ENCODE peak calls at places on chromosomes 12 and 14, in eight cellular contexts. U is NCI-H1092 treated with DMSO at 0.1 percent for 48 hours; K is AG09319; T is fibroblast of mammary gland; R is T-helper 2 cell; M is ascending aorta; D is activated naive CD8-positive, alpha-beta T cell treated with anti-CD3 and anti-CD28 coated beads, Interleukin-2, amount 50 U/mL, for 24 hours; W is NCI-H187. G is an unnamed sample.

GRCh38 chr12:19483727-19484126 is 44.4 kb downstream of the AEBP2 start:
- DNase-seq in U (no peak), K (no peak), T (peak; percentile 31), R (no peak), M (no peak), D (no peak), W (no peak), G (no peak)

GRCh38 chr12:111438501-111438900 is 32.8 kb downstream of the SH2B3 start:
- DNase-seq in U (no peak), K (no peak), T (peak; percentile 60), R (no peak), M (no peak), D (peak; percentile 76), W (no peak), G (no peak)

GRCh38 chr12:19683178-19683927 is 244.1 kb downstream of the AEBP2 start:
- DNase-seq in U (no peak), K (no peak), T (peak; percentile 56), R (no peak), M (no peak), D (no peak), W (no peak), G (no peak)

GRCh38 chr14:103698380-103699260 is 16.6 kb downstream of the XRCC3 start:
- DNase-seq in U (no peak), K (no peak), T (no peak), R (no peak), M (no peak), D (no peak), W (no peak), G (no peak)

GRCh38 chr12:46264057-46264456 is 4.8 kb downstream of the SLC38A1 start:
- DNase-seq in U (no peak), K (no peak), T (peak; percentile 47), R (no peak), M (no peak), D (no peak), W (no peak), G (no peak)

GRCh38 chr12:100578923-100579322 is 5.4 kb downstream of the GAS2L3 start:
- DNase-seq in U (no peak), K (no peak), T (no peak), R (no peak), M (no peak), D (no peak), W (no peak), G (no peak)

GRCh38 chr14:104037903-104038302 is 47.6 kb upstream of the ASPG start:
- DNase-seq in U (no peak), K (no peak), T (peak; percentile 6), R (no peak), M (no peak), D (no peak), W (no peak), G (no peak)

GRCh38 chr14:100065942-100066574 is 836 bp downstream of the EVL start:
- DNase-seq in U (no peak), K (no peak), T (peak; percentile 37), R (peak; percentile 62), M (no peak), D (peak; percentile 80), W (no peak), G (peak; percentile 60)

GRCh38 chr14:77314043-77314442 is 6.6 kb downstream of the POMT2 start:
- DNase-seq in U (no peak), K (peak; percentile 40), T (peak; percentile 91), R (no peak), M (no peak), D (no peak), W (no peak), G (no peak)

GRCh38 chr12:116199160-116199559 is 78.3 kb downstream of the MED13L start:
- DNase-seq in U (no peak), K (no peak), T (no peak), R (no peak), M (no peak), D (no peak), W (no peak), G (no peak)

GRCh38 chr14:33837943-33838683 is 112.8 kb downstream of the EGLN3 start:
- DNase-seq in U (peak; percentile 30), K (no peak), T (no peak), R (no peak), M (no peak), D (no peak), W (no peak), G (no peak)

GRCh38 chr12:117006333-117006732 is 92.9 kb downstream of the TESC start:
- DNase-seq in U (no peak), K (no peak), T (no peak), R (no peak), M (no peak), D (no peak), W (no peak), G (no peak)

GRCh38 chr12:57896437-57897201 is 44.7 kb upstream of the ATP23 start:
- DNase-seq in U (peak; percentile 75), K (no peak), T (peak; percentile 75), R (no peak), M (peak; percentile 87), D (peak; percentile 27), W (peak; percentile 87), G (no peak)

GRCh38 chr14:63438065-63438757 is 105.0 kb downstream of the PPP2R5E start:
- DNase-seq in U (peak; percentile 12), K (peak; percentile 90), T (peak; percentile 97), R (no peak), M (peak; percentile 86), D (peak; percentile 10), W (no peak), G (no peak)

GRCh38 chr12:4787965-4788364 is 67.8 kb downstream of the GALNT8 start:
- DNase-seq in U (no peak), K (no peak), T (no peak), R (no peak), M (no peak), D (no peak), W (no peak), G (no peak)

GRCh38 chr12:122661938-122662337 is 41.2 kb downstream of the HCAR2 start:
- DNase-seq in U (no peak), K (no peak), T (no peak), R (no peak), M (no peak), D (no peak), W (no peak), G (no peak)

GRCh38 chr12:15788266-15789214 is 648 bp downstream of the EPS8 start:
- DNase-seq in U (peak; percentile 69), K (no peak), T (peak; percentile 53), R (no peak), M (no peak), D (peak; percentile 18), W (peak; percentile 68), G (peak; percentile 34)

GRCh38 chr12:122395319-122395718 is 27.1 kb downstream of the CLIP1 start:
- DNase-seq in U (no peak), K (no peak), T (peak; percentile 94), R (no peak), M (no peak), D (no peak), W (no peak), G (no peak)

GRCh38 chr12:14395059-14395778 is 29.7 kb downstream of the ATF7IP start:
- DNase-seq in U (no peak), K (no peak), T (no peak), R (no peak), M (no peak), D (no peak), W (no peak), G (no peak)

GRCh38 chr14:91417134-91417982 is at the start of gene CCDC88C:
- DNase-seq in U (peak; percentile 61), K (no peak), T (no peak), R (peak; percentile 66), M (peak; percentile 72), D (peak; percentile 82), W (peak; percentile 57), G (peak; percentile 89)

GRCh38 chr12:116508145-116509121 is 50.7 kb upstream of the MAP1LC3B2 start:
- DNase-seq in U (no peak), K (no peak), T (peak; percentile 67), R (no peak), M (no peak), D (peak; percentile 30), W (no peak), G (peak; percentile 45)

GRCh38 chr12:50203691-50204090 is 36.5 kb upstream of the CERS5 start:
- DNase-seq in U (no peak), K (no peak), T (no peak), R (no peak), M (no peak), D (no peak), W (no peak), G (no peak)

GRCh38 chr14:91348861-91349465 is 68.7 kb downstream of the CCDC88C start:
- DNase-seq in U (no peak), K (no peak), T (peak; percentile 7), R (no peak), M (no peak), D (no peak), W (no peak), G (no peak)

GRCh38 chr14:74382231-74382630 is 34.0 kb downstream of the VRTN start:
- DNase-seq in U (no peak), K (no peak), T (no peak), R (no peak), M (no peak), D (no peak), W (no peak), G (no peak)

G was measured in GM13976.